ENCODE peak calls at places on chromosomes 3 and 15, in four cellular contexts. F is endothelial cell of umbilical vein, Z is GM12878, G is K562. H is an unnamed sample.

GRCh38 chr15:77695548-77695947 is 62.8 kb upstream of the LINGO1 start:
- DNase-seq in G (no peak), Z (no peak), F (no peak), H (no peak)

GRCh38 chr3:109806929-109807328 is 469.6 kb upstream of the DPPA4 start:
- DNase-seq in F (no peak), Z (no peak), G (peak; percentile 5), H (peak; percentile 56)

GRCh38 chr15:65365229-65365628 is 12.6 kb downstream of the IGDCC3 start:
- DNase-seq in G (no peak), Z (no peak), F (no peak), H (no peak)

GRCh38 chr3:47011371-47011770 is 31.9 kb downstream of the NBEAL2 start:
- DNase-seq in Z (no peak), F (no peak), G (no peak), H (no peak)

GRCh38 chr3:125119752-125120369 is 64.1 kb upstream of the HEG1 start:
- DNase-seq in Z (peak; percentile 87), F (no peak), G (no peak), H (no peak)

GRCh38 chr3:100335137-100335833 is 728 bp downstream of the NIT2 start:
- DNase-seq in G (peak; percentile 62), F (peak; percentile 27), Z (no peak), H (no peak)

GRCh38 chr15:58566029-58566428 is 134.2 kb downstream of the LIPC start:
- DNase-seq in G (no peak), F (no peak), Z (no peak), H (no peak)

GRCh38 chr3:49019941-49020334 is 1.6 kb upstream of the DALRD3 start:
- DNase-seq in G (no peak), F (no peak), Z (no peak), H (no peak)

GRCh38 chr3:16140116-16140893 is 34.2 kb upstream of the GALNT15 start:
- DNase-seq in G (no peak), Z (no peak), F (peak; percentile 91), H (peak; percentile 88)

GRCh38 chr3:42012378-42012934 is 50.6 kb upstream of the ULK4 start:
- DNase-seq in G (no peak), Z (no peak), F (no peak), H (no peak)

DNA sequence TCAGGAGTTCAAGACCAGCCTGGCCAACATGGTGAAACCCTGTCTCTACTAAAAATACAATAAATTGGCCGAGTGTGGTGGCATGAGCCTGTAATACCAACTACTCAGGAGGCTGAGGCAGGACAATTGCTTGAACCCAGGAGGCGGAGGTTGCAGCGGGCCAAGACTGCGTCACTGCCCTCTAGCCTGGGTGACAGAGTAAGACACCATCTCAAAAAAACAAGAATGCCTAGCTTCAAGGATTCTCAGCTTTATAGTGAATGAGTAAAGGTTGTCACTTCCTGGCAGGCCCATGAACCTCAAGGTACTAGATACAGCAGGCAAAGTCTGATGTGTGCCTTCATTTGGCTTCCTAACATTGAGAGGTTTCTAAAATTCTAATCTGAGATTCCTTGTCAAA is 14.4 kb downstream of the THOC7 start:
- DNase-seq in Z (no peak), F (no peak), G (no peak), H (no peak)
- TF ChIP-seq FOS in Z (no peak), F (no peak), G (no peak), H (no peak)

DNA sequence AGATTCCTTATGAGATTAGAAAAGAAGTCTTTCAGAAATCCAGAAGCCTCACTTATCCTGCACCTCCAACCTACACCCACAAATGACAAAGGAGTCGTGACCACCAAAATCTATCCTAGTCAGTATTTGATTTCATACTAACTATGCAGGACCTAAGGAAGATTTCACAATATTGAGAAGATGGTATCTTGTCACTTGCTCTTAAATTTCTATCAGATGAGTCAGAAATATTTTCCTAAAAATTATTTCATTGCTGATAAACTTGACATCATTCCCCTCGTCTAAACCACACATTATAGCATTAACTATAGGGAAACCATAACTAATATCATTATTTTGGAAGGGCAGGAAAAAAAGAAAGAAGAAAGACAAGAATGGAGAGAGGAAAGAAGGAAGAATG is 138.0 kb upstream of the THBS1 start:
- DNase-seq in Z (no peak), G (no peak), F (no peak), H (no peak)
- TF ChIP-seq CTCF in Z (no peak), G (no peak), F (no peak), H (no peak)

GRCh38 chr3:127337001-127337400 is 49.2 kb upstream of the PRR20G start:
- DNase-seq in F (no peak), Z (no peak), G (no peak), H (no peak)
- TF ChIP-seq FOS in F (no peak), Z (no peak), G (no peak), H (no peak)

GRCh38 chr3:90092994-90093393 is 985.6 kb downstream of the EPHA3 start:
- DNase-seq in G (no peak), F (no peak), Z (no peak), H (peak; percentile 5)
- TF ChIP-seq CTCF in G (no peak), F (no peak), Z (peak; percentile 49), H (peak; percentile 44)

GRCh38 chr15:101732772-101733171 is 8.5 kb upstream of the TARS3 start:
- DNase-seq in Z (no peak), G (no peak), F (no peak), H (no peak)
- TF ChIP-seq FOS in Z (no peak), G (no peak), F (no peak), H (no peak)

GRCh38 chr3:77320514-77320913 is 280.6 kb downstream of the ROBO2 start:
- DNase-seq in F (peak; percentile 22), Z (no peak), G (peak; percentile 8), H (peak; percentile 67)
- TF ChIP-seq CTCF in F (peak; percentile 39), Z (peak; percentile 25), G (peak; percentile 46), H (peak; percentile 68)

GRCh38 chr3:72177075-72178050 is 392.4 kb upstream of the PROK2 start:
- DNase-seq in G (peak; percentile 55), F (peak; percentile 28), Z (no peak), H (peak; percentile 13)
- TF ChIP-seq FOS in G (no peak), F (no peak), Z (no peak), H (no peak)

H was measured in IMR-90.